ENCODE peak calls at places on chromosomes 6 and 20, in six cellular contexts. B is SK-N-SH, J is AG10803, R is A549, F is heart left ventricle, I is choroid plexus epithelial cell. S is an unnamed sample.
A peak's percentile ranks its signal among the peaks of the same experiment; 100 is the strongest.

GRCh38 chr6:139713911-139714527 is 339.6 kb upstream of the CITED2 start:
- DNase-seq in B (no peak), J (peak; percentile 64), R (peak; percentile 9), F (no peak), I (no peak), S (no peak)

GRCh38 chr20:2745060-2745910 is 52.7 kb downstream of the EBF4 start:
- DNase-seq in B (no peak), J (no peak), R (no peak), F (no peak), I (no peak), S (no peak)

GRCh38 chr6:609905-610304 is 47.0 kb downstream of the HUS1B start:
- DNase-seq in B (no peak), J (no peak), R (no peak), F (no peak), I (no peak), S (no peak)

GRCh38 chr20:13322621-13323020 is 101.5 kb downstream of the ISM1 start:
- DNase-seq in B (no peak), J (no peak), R (no peak), F (no peak), I (no peak), S (no peak)

GRCh38 chr6:169212897-169213813 is 40.5 kb downstream of the THBS2 start:
- DNase-seq in B (peak; percentile 96), J (peak; percentile 83), R (peak; percentile 87), F (peak; percentile 92), I (peak; percentile 93), S (peak; percentile 92)

GRCh38 chr6:52575490-52575868 is 1.4 kb downstream of the TRAM2 start:
- DNase-seq in B (no peak), J (peak; percentile 51), R (no peak), F (no peak), I (no peak), S (peak; percentile 39)

GRCh38 chr20:2006452-2007381 is 12.9 kb upstream of the PDYN start:
- DNase-seq in B (peak; percentile 72), J (peak; percentile 86), R (peak; percentile 50), F (no peak), I (peak; percentile 52), S (peak; percentile 56)

GRCh38 chr20:58907481-58908137 is 55.1 kb downstream of the GNAS start:
- DNase-seq in B (peak; percentile 64), J (peak; percentile 99), R (peak; percentile 72), F (peak; percentile 94), I (peak; percentile 100), S (peak; percentile 98)

GRCh38 chr6:106373502-106374239 is 13.2 kb downstream of the CRYBG1 start:
- DNase-seq in B (no peak), J (no peak), R (no peak), F (no peak), I (no peak), S (no peak)

GRCh38 chr6:106372838-106373501 is 12.5 kb downstream of the CRYBG1 start:
- DNase-seq in B (no peak), J (no peak), R (no peak), F (no peak), I (no peak), S (no peak)

GRCh38 chr6:106369739-106370138 is 9.2 kb downstream of the CRYBG1 start:
- DNase-seq in B (no peak), J (no peak), R (no peak), F (no peak), I (no peak), S (no peak)

DNA sequence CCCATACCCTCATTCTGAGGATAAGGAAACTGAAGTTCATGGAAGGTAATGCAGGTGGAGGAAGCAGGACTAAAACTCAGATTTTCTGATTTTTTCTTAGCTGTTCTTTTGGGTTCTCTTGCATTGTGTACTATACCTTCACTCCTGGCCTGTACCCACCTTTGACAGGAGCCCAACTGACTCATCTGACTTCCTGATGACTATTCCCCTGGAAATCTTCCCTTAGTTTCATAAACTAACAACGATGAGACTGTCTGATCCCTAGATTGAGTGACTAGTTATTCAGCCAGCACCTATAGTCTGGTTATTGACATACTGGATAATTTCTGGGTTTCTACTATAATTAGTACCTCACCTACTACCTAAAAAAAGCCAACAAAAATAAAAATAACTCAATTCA is 10.1 kb downstream of the CRYBG1 start:
- DNase-seq in B (no peak), J (no peak), R (no peak), F (no peak), I (no peak), S (no peak)
- H3K4me3 ChIP-seq in B (no peak overlapping the region), J (no peak overlapping the region), R (no peak overlapping the region), F (no peak overlapping the region), I (no peak overlapping the region), S (no peak overlapping the region)

DNA sequence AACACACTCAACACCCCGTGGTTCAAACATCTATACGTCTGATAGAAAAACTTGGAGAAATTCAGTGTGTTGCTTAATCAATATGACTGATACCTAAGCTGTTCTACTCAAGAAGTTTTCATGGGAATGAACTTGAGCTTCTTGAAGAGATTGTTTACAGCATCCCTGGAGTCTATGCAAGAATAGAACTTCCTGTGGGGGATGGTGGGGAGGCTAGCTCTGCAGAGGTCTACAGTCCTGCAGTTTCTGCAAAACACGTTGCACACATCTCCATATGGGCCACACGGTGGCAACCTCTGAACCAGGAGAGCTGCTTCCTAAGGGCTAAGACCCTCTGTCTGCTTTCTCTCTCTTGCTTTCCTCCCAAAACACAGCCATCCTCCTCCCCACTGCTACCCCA is 32.7 kb upstream of the FANCE start:
- DNase-seq in B (no peak), J (peak; percentile 65), R (peak; percentile 16), F (no peak), I (peak; percentile 95), S (peak; percentile 81)
- TF ChIP-seq CTCF in B (peak; percentile 23), J (peak; percentile 34), R (no peak), F (no peak), I (peak; percentile 66), S (peak; percentile 39)

GRCh38 chr6:27601668-27602254 is 128.9 kb upstream of the ZNF184 start:
- DNase-seq in B (no peak), J (no peak), R (peak; percentile 86), F (no peak), I (no peak), S (no peak)
- H3K4me3 ChIP-seq in B (no peak overlapping the region), J (no peak overlapping the region), R (peak overlapping the region; percentile 69), F (no peak overlapping the region), I (no peak overlapping the region), S (peak overlapping the region; percentile 17)

DNA sequence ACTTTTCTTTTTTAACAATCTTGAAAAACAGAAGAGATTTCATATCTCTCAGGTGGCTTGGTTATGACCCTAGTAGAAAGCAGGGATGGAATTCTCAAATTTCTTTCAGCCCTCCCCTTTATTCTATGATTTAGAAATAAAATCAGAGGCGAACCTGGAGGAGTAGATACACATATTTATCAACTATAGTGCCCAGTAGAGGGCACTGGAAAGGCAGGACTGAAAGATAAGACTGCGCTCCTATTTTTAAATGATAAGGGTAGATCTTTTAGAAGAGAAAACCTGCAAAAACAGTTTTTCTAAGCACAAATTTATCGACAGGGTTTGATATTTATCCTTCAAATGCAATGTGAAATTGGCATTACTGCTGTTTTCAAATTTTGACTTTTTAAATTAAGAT is 1296.6 kb downstream of the EPHA7 start:
- DNase-seq in B (peak; percentile 11), J (no peak), R (no peak), F (no peak), I (peak; percentile 13), S (no peak)
- TF ChIP-seq CTCF in B (peak; percentile 34), J (no peak), R (peak; percentile 16), F (peak; percentile 11), I (peak; percentile 25), S (no peak)

GRCh38 chr6:82176616-82177015 is 70.9 kb downstream of the IBTK start:
- DNase-seq in B (no peak), J (peak; percentile 62), R (no peak), F (no peak), I (peak; percentile 28), S (peak; percentile 57)

GRCh38 chr6:82178759-82179112 is 68.8 kb downstream of the IBTK start:
- DNase-seq in B (no peak), J (no peak), R (no peak), F (no peak), I (peak; percentile 60), S (no peak)

GRCh38 chr6:82179415-82179814 is 68.1 kb downstream of the IBTK start:
- DNase-seq in B (no peak), J (no peak), R (no peak), F (no peak), I (peak; percentile 17), S (no peak)

GRCh38 chr6:82182756-82183155 is 64.8 kb downstream of the IBTK start:
- DNase-seq in B (no peak), J (peak; percentile 57), R (no peak), F (no peak), I (peak; percentile 77), S (peak; percentile 82)

DNA sequence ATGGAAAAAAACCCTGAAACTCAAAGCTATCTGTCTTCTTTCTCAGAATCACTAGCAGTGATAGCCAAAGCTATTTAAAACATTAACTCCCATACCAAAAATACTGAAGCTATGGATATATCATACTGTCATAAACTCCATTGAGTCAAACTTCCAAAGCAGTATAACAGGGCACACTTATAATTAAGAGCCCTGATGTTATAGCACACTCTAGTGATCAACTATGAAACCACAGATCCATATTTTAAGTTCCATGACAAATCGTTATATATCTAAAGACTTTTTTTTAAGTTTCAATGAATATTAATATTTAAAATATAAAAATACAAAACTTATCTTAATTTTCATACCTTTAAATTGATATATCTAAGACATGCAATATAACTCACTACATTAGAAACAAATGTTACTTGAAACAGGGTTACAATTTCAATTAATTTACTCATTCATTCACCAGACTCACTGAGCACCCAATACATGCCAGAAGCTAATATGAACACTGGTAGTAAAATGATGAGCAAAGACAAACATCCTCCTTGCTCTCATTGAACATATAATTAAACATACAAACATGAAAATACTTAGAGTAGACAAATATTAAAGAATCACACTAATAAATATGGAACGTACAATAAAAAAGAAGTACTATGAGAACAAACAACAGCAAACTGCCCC is 69.3 kb downstream of the IBTK start:
- DNase-seq in B (peak; percentile 19), J (peak; percentile 64), R (peak; percentile 13), F (no peak), I (peak; percentile 78), S (peak; percentile 65)
- H3K4me3 ChIP-seq in B (no peak overlapping the region), J (no peak overlapping the region), R (no peak overlapping the region), F (no peak overlapping the region), I (no peak overlapping the region), S (no peak overlapping the region)

GRCh38 chr6:47502920-47503319 is 25.3 kb downstream of the CD2AP start:
- DNase-seq in B (no peak), J (no peak), R (no peak), F (no peak), I (no peak), S (no peak)
- TF ChIP-seq CTCF in B (no peak), J (no peak), R (no peak), F (no peak), I (no peak), S (no peak)

GRCh38 chr6:8082954-8083858 is 19.0 kb upstream of the BLOC1S5 start:
- DNase-seq in B (no peak), J (peak; percentile 82), R (peak; percentile 31), F (no peak), I (peak; percentile 89), S (peak; percentile 69)
- H3K4me3 ChIP-seq in B (peak overlapping the region; percentile 42), J (no peak overlapping the region), R (no peak overlapping the region), F (no peak overlapping the region), I (no peak overlapping the region), S (peak overlapping the region; percentile 4)

GRCh38 chr6:166770216-166771116 is 143.4 kb upstream of the RPS6KA2 start:
- DNase-seq in B (peak; percentile 52), J (no peak), R (no peak), F (no peak), I (peak; percentile 42), S (peak; percentile 10)
- TF ChIP-seq CTCF in B (peak; percentile 34), J (peak; percentile 14), R (no peak), F (no peak), I (peak; percentile 63), S (peak; percentile 25)